ENCODE peak calls at places on chromosomes 6 and 20, in five cellular contexts. W is IMR-90, I is AG10803, F is mammary epithelial cell, N is GM20000. G is an unnamed sample.

GRCh38 chr6:133817460-133818047 is 71.4 kb upstream of the TCF21 start:
- DNase-seq in F (no peak), I (no peak), N (peak), W (no peak), G (no peak)

GRCh38 chr6:28118217-28118616 is 6.2 kb upstream of the ZSCAN16 start:
- DNase-seq in I (no peak), F (no peak), W (no peak), N (no peak), G (no peak)

GRCh38 chr20:19749537-19749936 is 8.5 kb upstream of the RIN2 start:
- DNase-seq in I (no peak), W (no peak), F (no peak), N (no peak), G (no peak)

GRCh38 chr20:46624941-46625340 is 26.3 kb downstream of the SLC13A3 start:
- DNase-seq in F (no peak), I (no peak), W (no peak), N (no peak), G (no peak)

GRCh38 chr6:4145083-4145482 is 9.7 kb upstream of the ECI2 start:
- DNase-seq in N (no peak), I (no peak), W (no peak), F (no peak), G (no peak)

GRCh38 chr6:150025201-150025917 is at the start of gene RAET1L:
- DNase-seq in I (peak), N (no peak), F (peak), W (peak), G (peak)

GRCh38 chr6:134674562-134674961 is 275.3 kb downstream of the ALDH8A1 start:
- DNase-seq in F (no peak), W (no peak), I (no peak), N (no peak), G (no peak)

GRCh38 chr6:144161970-144162369 is 11.7 kb downstream of the STX11 start:
- DNase-seq in F (no peak), W (no peak), I (no peak), N (no peak), G (no peak)

GRCh38 chr6:127459231-127459641 is at the start of gene KIAA0408:
- DNase-seq in F (peak), W (peak), I (peak), N (no peak), G (peak)

GRCh38 chr6:129501401-129502051 is 208.5 kb downstream of the ARHGAP18 start:
- DNase-seq in I (peak), N (no peak), F (peak), W (peak), G (peak)

GRCh38 chr6:42520786-42521607 is 42.8 kb upstream of the UBR2 start:
- DNase-seq in F (peak), N (peak), W (peak), I (peak), G (peak)
- TF ChIP-seq CTCF in F (no peak), N (no peak), W (no peak), I (no peak), G (no peak)

DNA sequence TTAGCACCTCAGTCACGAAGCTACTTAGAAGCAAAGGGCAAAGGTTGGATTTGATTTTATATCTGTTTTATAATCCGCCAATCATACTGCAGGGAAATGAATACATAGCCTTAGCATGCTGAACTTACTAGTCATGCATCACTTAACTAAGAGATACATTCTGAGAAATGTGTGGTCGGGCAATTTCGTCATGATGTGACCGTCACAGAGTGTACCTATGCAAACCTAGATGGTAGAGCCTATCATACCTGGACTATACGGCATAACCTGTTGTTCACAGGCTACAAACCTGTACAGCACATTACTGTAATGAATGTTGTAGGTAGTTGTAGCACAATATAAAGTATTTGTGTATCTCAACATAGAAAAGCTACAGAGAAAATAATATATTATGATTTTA is 345.2 kb upstream of the RGS17 start:
- DNase-seq in I (no peak), N (no peak), W (no peak), F (no peak), G (no peak)
- TF ChIP-seq CTCF in I (no peak), N (no peak), W (no peak), F (no peak), G (no peak)

GRCh38 chr20:47764154-47764734 is 21.0 kb downstream of the SULF2 start:
- DNase-seq in I (no peak), W (no peak), N (no peak), F (no peak), G (no peak)
- TF ChIP-seq CTCF in I (no peak), W (no peak), N (no peak), F (no peak), G (no peak)

GRCh38 chr6:7590918-7591302 is 912 bp downstream of the SNRNP48 start:
- DNase-seq in F (no peak), W (peak), N (no peak), I (peak), G (no peak)

GRCh38 chr6:7589221-7589620 is 777 bp upstream of the SNRNP48 start:
- DNase-seq in F (no peak), N (no peak), W (no peak), I (no peak), G (no peak)

GRCh38 chr6:7591770-7592169 is 1.8 kb downstream of the SNRNP48 start:
- DNase-seq in F (no peak), N (no peak), I (no peak), W (no peak), G (no peak)

GRCh38 chr6:7587631-7588100 is 2.3 kb upstream of the SNRNP48 start:
- DNase-seq in N (no peak), I (peak), F (peak), W (peak), G (peak)

GRCh38 chr6:7589949-7590917 is at the start of gene SNRNP48:
- DNase-seq in N (peak), F (peak), W (peak), I (peak), G (peak)
- TF ChIP-seq CTCF in N (no peak), F (no peak), W (no peak), I (no peak), G (no peak)

DNA sequence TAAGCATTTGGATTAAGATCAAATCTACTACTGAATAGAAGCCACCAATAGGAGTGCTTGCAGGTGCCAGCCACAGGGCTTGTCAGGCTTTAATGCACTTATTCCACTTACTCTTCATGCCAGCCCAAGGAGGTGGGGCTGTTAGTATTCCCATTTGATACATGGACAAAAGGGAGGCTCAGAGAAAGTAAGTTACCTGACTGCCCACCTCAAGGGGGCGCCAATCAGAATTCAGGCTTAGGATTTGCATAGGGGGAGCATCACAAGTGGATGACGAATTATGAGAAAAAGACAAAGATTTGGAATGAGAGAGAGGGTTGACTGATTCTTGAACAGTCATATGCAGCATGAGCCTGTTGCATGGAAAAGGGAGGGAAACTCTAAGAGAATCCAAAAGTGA is 188.4 kb upstream of the TSHZ2 start:
- DNase-seq in N (no peak), F (peak), W (no peak), I (no peak), G (no peak)
- TF ChIP-seq CTCF in N (no peak), F (peak), W (no peak), I (no peak), G (peak)

GRCh38 chr6:52420668-52421358 is 671 bp downstream of the EFHC1 start:
- DNase-seq in I (no peak), N (no peak), F (peak), W (peak), G (peak)
- TF ChIP-seq CTCF in I (no peak), N (no peak), F (no peak), W (no peak), G (no peak)

GRCh38 chr6:98769546-98769945 is 64.8 kb upstream of the POU3F2 start:
- DNase-seq in I (no peak), W (peak), F (peak), N (no peak), G (no peak)

GRCh38 chr6:98779618-98780017 is 54.8 kb upstream of the POU3F2 start:
- DNase-seq in W (no peak), I (no peak), F (no peak), N (no peak), G (no peak)

GRCh38 chr6:98777762-98778161 is 56.6 kb upstream of the POU3F2 start:
- DNase-seq in I (no peak), N (peak), W (no peak), F (no peak), G (no peak)

GRCh38 chr6:98775205-98775604 is 59.2 kb upstream of the POU3F2 start:
- DNase-seq in W (no peak), I (no peak), F (no peak), N (no peak), G (no peak)
- TF ChIP-seq CTCF in W (no peak), I (no peak), F (no peak), N (no peak), G (no peak)

GRCh38 chr6:106444777-106445507 is 84.4 kb downstream of the CRYBG1 start:
- DNase-seq in F (peak), W (peak), I (peak), N (peak), G (peak)

GRCh38 chr6:106442351-106442750 is 81.8 kb downstream of the CRYBG1 start:
- DNase-seq in W (no peak), F (no peak), I (no peak), N (no peak), G (no peak)

GRCh38 chr6:106434530-106434929 is 74.0 kb downstream of the CRYBG1 start:
- DNase-seq in N (no peak), F (no peak), W (no peak), I (no peak), G (no peak)

GRCh38 chr6:106439459-106439858 is 78.9 kb downstream of the CRYBG1 start:
- DNase-seq in N (no peak), F (peak), I (no peak), W (no peak), G (no peak)
- TF ChIP-seq CTCF in N (no peak), F (no peak), I (no peak), W (no peak), G (no peak)

GRCh38 chr20:54742193-54742592 is 266.8 kb downstream of the DOK5 start:
- DNase-seq in I (no peak), F (no peak), N (no peak), W (no peak), G (no peak)

GRCh38 chr20:54745780-54746179 is 270.4 kb downstream of the DOK5 start:
- DNase-seq in W (no peak), F (no peak), I (no peak), N (no peak), G (no peak)

GRCh38 chr20:54744097-54744496 is 268.7 kb downstream of the DOK5 start:
- DNase-seq in I (no peak), F (no peak), W (no peak), N (no peak), G (no peak)

DNA sequence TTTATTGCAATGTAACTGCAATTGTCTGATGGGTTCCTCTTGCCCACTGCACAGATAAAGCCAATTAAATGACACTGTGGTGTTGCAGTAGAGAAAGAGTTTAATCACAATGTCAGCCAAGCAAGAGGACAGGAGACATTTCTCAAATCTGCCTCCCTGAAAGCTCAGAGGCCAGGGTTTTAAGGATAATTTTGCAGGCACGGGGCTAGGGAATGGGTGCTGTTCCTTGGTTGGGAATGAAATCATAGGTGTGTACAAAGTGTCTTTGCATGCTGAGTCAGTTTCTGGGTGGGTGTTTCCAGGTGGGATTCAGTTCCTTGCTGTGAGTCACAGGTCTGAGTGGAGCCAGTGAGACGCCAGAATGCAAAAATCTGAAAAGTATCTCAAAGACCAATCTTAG is 271.4 kb downstream of the DOK5 start:
- DNase-seq in W (no peak), I (no peak), N (no peak), F (no peak), G (no peak)
- TF ChIP-seq CTCF in W (no peak), I (no peak), N (no peak), F (no peak), G (no peak)

GRCh38 chr20:61919675-61920365 is 145.9 kb downstream of the TAF4 start:
- DNase-seq in I (no peak), F (no peak), N (no peak), W (no peak), G (no peak)

GRCh38 chr20:61917459-61917858 is 148.2 kb downstream of the TAF4 start:
- DNase-seq in N (no peak), F (no peak), W (no peak), I (no peak), G (no peak)

GRCh38 chr20:61919239-61919638 is 146.4 kb downstream of the TAF4 start:
- DNase-seq in F (no peak), W (no peak), I (no peak), N (no peak), G (no peak)

GRCh38 chr20:61916318-61916891 is 149.3 kb downstream of the TAF4 start:
- DNase-seq in I (no peak), N (no peak), W (no peak), F (no peak), G (no peak)

DNA sequence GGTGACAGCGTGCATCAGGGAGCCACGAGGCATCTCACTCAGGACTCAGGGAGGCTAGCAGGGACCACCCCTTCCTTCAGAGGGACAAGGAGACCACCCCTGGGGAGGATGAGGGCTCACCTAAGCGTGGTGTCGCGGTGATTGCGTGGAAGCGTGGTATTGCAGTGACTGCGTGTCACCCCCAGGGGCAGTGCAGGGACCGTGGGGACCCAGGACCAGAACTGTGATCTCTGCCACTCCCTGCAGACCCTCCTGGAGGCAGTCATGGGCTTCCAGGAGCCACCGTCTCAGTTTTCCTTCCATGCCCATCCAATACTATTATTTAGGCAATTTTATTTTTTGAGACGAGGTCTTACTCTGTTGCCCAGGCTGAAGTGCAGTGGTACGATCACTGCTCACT is 147.1 kb downstream of the TAF4 start:
- DNase-seq in I (no peak), F (no peak), N (no peak), W (no peak), G (no peak)
- TF ChIP-seq CTCF in I (no peak), F (no peak), N (no peak), W (no peak), G (peak)

G was measured in HFFc6.